ENCODE peak calls at places on chromosomes 2 and 18, in four cellular contexts. T is globus pallidus, O is mucosa of descending colon, A is fibroblast of mammary gland. L is an unnamed sample.

GRCh38 chr18:79692886-79693285 is 13.3 kb downstream of the CTDP1 start:
- DNase-seq in T (no peak), O (no peak), A (no peak), L (no peak)

GRCh38 chr18:45503988-45504387 is 111.3 kb upstream of the SLC14A2 start:
- DNase-seq in T (no peak), O (no peak), A (no peak), L (no peak)

GRCh38 chr2:71778514-71779305 is 325.3 kb downstream of the DYSF start:
- DNase-seq in T (no peak), O (no peak), A (no peak), L (no peak)

GRCh38 chr2:36371963-36372391 is 16.4 kb downstream of the CRIM1 start:
- DNase-seq in T (no peak), O (no peak), A (peak), L (no peak)

GRCh38 chr18:47756364-47757016 is 174.0 kb downstream of the SMAD2 start:
- DNase-seq in T (peak), O (peak), A (peak), L (peak)

GRCh38 chr18:21912339-21913239 is 172.0 kb downstream of the MIB1 start:
- DNase-seq in T (no peak), O (no peak), A (no peak), L (peak)

GRCh38 chr2:195898505-195898904 is 170.1 kb downstream of the DNAH7 start:
- DNase-seq in T (peak), O (peak), A (peak), L (peak)

GRCh38 chr2:130261970-130262760 is 63.9 kb upstream of the TUBA3E start:
- DNase-seq in T (no peak), O (no peak), A (no peak), L (no peak)

GRCh38 chr18:44637210-44638051 is 43.3 kb upstream of the SETBP1 start:
- DNase-seq in T (no peak), O (no peak), A (peak), L (no peak)

GRCh38 chr18:79621501-79621900 is 58.1 kb upstream of the CTDP1 start:
- DNase-seq in T (no peak), O (no peak), A (no peak), L (no peak)

GRCh38 chr2:29811378-29811777 is 110.0 kb downstream of the ALK start:
- DNase-seq in T (no peak), O (no peak), A (no peak), L (no peak)

GRCh38 chr18:32550958-32551357 is 80.3 kb upstream of the GAREM1 start:
- DNase-seq in T (no peak), O (no peak), A (no peak), L (no peak)

GRCh38 chr2:24511894-24512293 is 20.8 kb downstream of the NCOA1 start:
- DNase-seq in T (no peak), O (no peak), A (no peak), L (no peak)

GRCh38 chr18:26981373-26982082 is 116.0 kb upstream of the AQP4 start:
- DNase-seq in T (peak), O (no peak), A (no peak), L (no peak)

GRCh38 chr2:64943387-64944150 is 45.6 kb upstream of the SLC1A4 start:
- DNase-seq in T (peak), O (no peak), A (peak), L (no peak)

GRCh38 chr18:11393486-11393885 is 215.9 kb upstream of the SLC35G4 start:
- DNase-seq in T (no peak), O (no peak), A (no peak), L (no peak)

GRCh38 chr18:64710105-64710861 is 561.4 kb upstream of the LINC00305 start:
- DNase-seq in T (no peak), O (no peak), A (no peak), L (no peak)

GRCh38 chr2:127608061-127609011 is 37.6 kb upstream of the GPR17 start:
- DNase-seq in T (no peak), O (no peak), A (no peak), L (no peak)

GRCh38 chr2:177282101-177282573 is 17.6 kb upstream of the NFE2L2 start:
- DNase-seq in T (peak), O (no peak), A (peak), L (no peak)

GRCh38 chr2:154484338-154485099 is 214.0 kb upstream of the KCNJ3 start:
- DNase-seq in T (no peak), O (no peak), A (no peak), L (no peak)

GRCh38 chr2:129922571-129923264 is 56.7 kb upstream of the RAB6C start:
- DNase-seq in T (no peak), O (no peak), A (no peak), L (no peak)

GRCh38 chr2:156437272-156437671 is 1.1 kb downstream of the GPD2 start:
- DNase-seq in T (peak), O (peak), A (peak), L (peak)

GRCh38 chr2:4221434-4221833 is 518.1 kb downstream of the DCDC2C start:
- DNase-seq in T (no peak), O (no peak), A (no peak), L (no peak)

GRCh38 chr2:75200140-75200985 is 1.0 kb upstream of the TACR1 start:
- DNase-seq in T (peak), O (peak), A (peak), L (no peak)

GRCh38 chr18:41737218-41737617 is 217.8 kb upstream of the PIK3C3 start:
- DNase-seq in T (no peak), O (no peak), A (no peak), L (no peak)

GRCh38 chr2:197556456-197556855 is 40.6 kb downstream of the MOB4 start:
- DNase-seq in T (peak), O (no peak), A (peak), L (no peak)

GRCh38 chr2:220687231-220687843 is 884.8 kb downstream of the EPHA4 start:
- DNase-seq in T (peak), O (peak), A (peak), L (peak)

GRCh38 chr18:36808681-36809080 is 20.1 kb downstream of the TPGS2 start:
- DNase-seq in T (no peak), O (no peak), A (peak), L (no peak)

GRCh38 chr2:55482186-55482945 is 37.2 kb upstream of the CFAP36 start:
- DNase-seq in T (no peak), O (no peak), A (peak), L (no peak)

GRCh38 chr18:78939734-78940260 is 39.8 kb upstream of the SALL3 start:
- DNase-seq in T (no peak), O (no peak), A (no peak), L (no peak)

GRCh38 chr2:44964704-44965343 is 23.3 kb downstream of the SIX3 start:
- DNase-seq in T (no peak), O (no peak), A (peak), L (no peak)

GRCh38 chr2:167898297-167898696 is 349.1 kb downstream of the STK39 start:
- DNase-seq in T (no peak), O (no peak), A (no peak), L (no peak)

GRCh38 chr2:96809951-96810782 is 5.9 kb upstream of the CNNM3 start:
- DNase-seq in T (no peak), O (no peak), A (no peak), L (no peak)

GRCh38 chr18:45370190-45371010 is 244.9 kb upstream of the SLC14A2 start:
- DNase-seq in T (no peak), O (no peak), A (peak), L (no peak)

GRCh38 chr2:24724111-24724775 is 68.9 kb downstream of the PTRHD1 start:
- DNase-seq in T (no peak), O (no peak), A (peak), L (no peak)

GRCh38 chr2:163658556-163658955 is 77.3 kb downstream of the FIGN start:
- DNase-seq in T (no peak), O (no peak), A (no peak), L (no peak)